ENCODE peak calls at places on chromosome 19, in ten cellular contexts. One of them, this sample, is unnamed.
A peak's percentile ranks its signal among the peaks of the same experiment; 100 is the strongest.

GRCh38 chr19:54480048-54480447 is 7.0 kb upstream of the CDC42EP5 start:
- DNase-seq in NCI-H774: no peak
- DNase-seq in pancreas: no peak
- DNase-seq in fibroblast of mammary gland: no peak
- DNase-seq in effector memory CD8-positive, alpha-beta T cell: no peak
- DNase-seq in thyroid gland: no peak
- DNase-seq in BJ: no peak
- DNase-seq in C1 segment of cervical spinal cord: no peak
- DNase-seq in cardiac fibroblast: no peak
- DNase-seq in lung microvascular endothelial cell: no peak
- DNase-seq in this sample: no peak

GRCh38 chr19:55494172-55494761 is 6.0 kb downstream of the SSC5D start:
- DNase-seq in NCI-H774: no peak
- DNase-seq in pancreas: no peak
- DNase-seq in fibroblast of mammary gland: peak; percentile 91
- DNase-seq in effector memory CD8-positive, alpha-beta T cell: no peak
- DNase-seq in thyroid gland: no peak
- DNase-seq in BJ: no peak
- DNase-seq in C1 segment of cervical spinal cord: no peak
- DNase-seq in cardiac fibroblast: peak; percentile 94
- DNase-seq in lung microvascular endothelial cell: peak; percentile 65
- DNase-seq in this sample: no peak

GRCh38 chr19:8161135-8161646 is 11.8 kb upstream of the FBN3 start:
- DNase-seq in NCI-H774: peak; percentile 89
- DNase-seq in pancreas: peak; percentile 58
- DNase-seq in fibroblast of mammary gland: peak; percentile 49
- DNase-seq in effector memory CD8-positive, alpha-beta T cell: no peak
- DNase-seq in thyroid gland: no peak
- DNase-seq in BJ: no peak
- DNase-seq in C1 segment of cervical spinal cord: peak; percentile 9
- DNase-seq in cardiac fibroblast: peak; percentile 26
- DNase-seq in lung microvascular endothelial cell: no peak
- DNase-seq in this sample: no peak

GRCh38 chr19:44002212-44002565 is 568 bp upstream of the ZNF230 start:
- DNase-seq in NCI-H774: no peak
- DNase-seq in pancreas: no peak
- DNase-seq in fibroblast of mammary gland: no peak
- DNase-seq in effector memory CD8-positive, alpha-beta T cell: no peak
- DNase-seq in thyroid gland: no peak
- DNase-seq in BJ: no peak
- DNase-seq in C1 segment of cervical spinal cord: no peak
- DNase-seq in cardiac fibroblast: peak; percentile 5
- DNase-seq in lung microvascular endothelial cell: no peak
- DNase-seq in this sample: no peak

GRCh38 chr19:43476606-43477005 is 11.2 kb upstream of the LYPD3 start:
- DNase-seq in NCI-H774: no peak
- DNase-seq in pancreas: no peak
- DNase-seq in fibroblast of mammary gland: peak; percentile 71
- DNase-seq in effector memory CD8-positive, alpha-beta T cell: no peak
- DNase-seq in thyroid gland: no peak
- DNase-seq in BJ: peak; percentile 79
- DNase-seq in C1 segment of cervical spinal cord: no peak
- DNase-seq in cardiac fibroblast: peak; percentile 87
- DNase-seq in lung microvascular endothelial cell: peak; percentile 63
- DNase-seq in this sample: no peak

GRCh38 chr19:42634409-42635232 is 39.9 kb upstream of the CEACAM8 start:
- DNase-seq in NCI-H774: no peak
- DNase-seq in pancreas: peak; percentile 35
- DNase-seq in fibroblast of mammary gland: peak; percentile 35
- DNase-seq in effector memory CD8-positive, alpha-beta T cell: peak; percentile 14
- DNase-seq in thyroid gland: peak; percentile 30
- DNase-seq in BJ: no peak
- DNase-seq in C1 segment of cervical spinal cord: no peak
- DNase-seq in cardiac fibroblast: peak; percentile 25
- DNase-seq in lung microvascular endothelial cell: peak; percentile 58
- DNase-seq in this sample: no peak

GRCh38 chr19:41997121-41997850 is 3.3 kb upstream of the ATP1A3 start:
- DNase-seq in NCI-H774: no peak
- DNase-seq in pancreas: peak; percentile 21
- DNase-seq in fibroblast of mammary gland: peak; percentile 22
- DNase-seq in effector memory CD8-positive, alpha-beta T cell: peak; percentile 46
- DNase-seq in thyroid gland: peak; percentile 56
- DNase-seq in BJ: no peak
- DNase-seq in C1 segment of cervical spinal cord: peak; percentile 7
- DNase-seq in cardiac fibroblast: peak; percentile 35
- DNase-seq in lung microvascular endothelial cell: peak; percentile 38
- DNase-seq in this sample: no peak

GRCh38 chr19:38949580-38950367 is 19.0 kb downstream of the MRPS12 start:
- DNase-seq in NCI-H774: no peak
- DNase-seq in pancreas: peak; percentile 83
- DNase-seq in fibroblast of mammary gland: peak; percentile 78
- DNase-seq in effector memory CD8-positive, alpha-beta T cell: peak; percentile 46
- DNase-seq in thyroid gland: peak; percentile 60
- DNase-seq in BJ: no peak
- DNase-seq in C1 segment of cervical spinal cord: peak; percentile 72
- DNase-seq in cardiac fibroblast: peak; percentile 82
- DNase-seq in lung microvascular endothelial cell: peak; percentile 77
- DNase-seq in this sample: no peak

GRCh38 chr19:54142166-54142780 is 4.7 kb downstream of the CNOT3 start:
- DNase-seq in NCI-H774: no peak
- DNase-seq in pancreas: no peak
- DNase-seq in fibroblast of mammary gland: no peak
- DNase-seq in effector memory CD8-positive, alpha-beta T cell: no peak
- DNase-seq in thyroid gland: peak; percentile 55
- DNase-seq in BJ: no peak
- DNase-seq in C1 segment of cervical spinal cord: no peak
- DNase-seq in cardiac fibroblast: no peak
- DNase-seq in lung microvascular endothelial cell: no peak
- DNase-seq in this sample: no peak

GRCh38 chr19:632228-633067 is 889 bp downstream of the POLRMT start:
- DNase-seq in NCI-H774: no peak
- DNase-seq in pancreas: no peak
- DNase-seq in fibroblast of mammary gland: peak; percentile 51
- DNase-seq in effector memory CD8-positive, alpha-beta T cell: no peak
- DNase-seq in thyroid gland: no peak
- DNase-seq in BJ: no peak
- DNase-seq in C1 segment of cervical spinal cord: no peak
- DNase-seq in cardiac fibroblast: peak; percentile 67
- DNase-seq in lung microvascular endothelial cell: peak; percentile 22
- DNase-seq in this sample: no peak

GRCh38 chr19:50380137-50380536 is 3.9 kb downstream of the NR1H2 start:
- DNase-seq in NCI-H774: no peak
- DNase-seq in pancreas: no peak
- DNase-seq in fibroblast of mammary gland: peak; percentile 37
- DNase-seq in effector memory CD8-positive, alpha-beta T cell: no peak
- DNase-seq in thyroid gland: no peak
- DNase-seq in BJ: no peak
- DNase-seq in C1 segment of cervical spinal cord: no peak
- DNase-seq in cardiac fibroblast: peak; percentile 30
- DNase-seq in lung microvascular endothelial cell: no peak
- DNase-seq in this sample: no peak

GRCh38 chr19:12847159-12848139 is 9.1 kb downstream of the MAST1 start:
- DNase-seq in NCI-H774: peak; percentile 19
- DNase-seq in pancreas: peak; percentile 77
- DNase-seq in fibroblast of mammary gland: peak; percentile 82
- DNase-seq in effector memory CD8-positive, alpha-beta T cell: peak; percentile 83
- DNase-seq in thyroid gland: peak; percentile 87
- DNase-seq in BJ: peak; percentile 16
- DNase-seq in C1 segment of cervical spinal cord: peak; percentile 80
- DNase-seq in cardiac fibroblast: peak; percentile 80
- DNase-seq in lung microvascular endothelial cell: peak; percentile 73
- DNase-seq in this sample: peak; percentile 58

GRCh38 chr19:56764296-56764695 is 76.2 kb downstream of the PEG3 start:
- DNase-seq in NCI-H774: no peak
- DNase-seq in pancreas: no peak
- DNase-seq in fibroblast of mammary gland: no peak
- DNase-seq in effector memory CD8-positive, alpha-beta T cell: no peak
- DNase-seq in thyroid gland: no peak
- DNase-seq in BJ: no peak
- DNase-seq in C1 segment of cervical spinal cord: no peak
- DNase-seq in cardiac fibroblast: no peak
- DNase-seq in lung microvascular endothelial cell: no peak
- DNase-seq in this sample: no peak

GRCh38 chr19:42846597-42846996 is 32.9 kb downstream of the PSG1 start:
- DNase-seq in NCI-H774: no peak
- DNase-seq in pancreas: no peak
- DNase-seq in fibroblast of mammary gland: peak; percentile 12
- DNase-seq in effector memory CD8-positive, alpha-beta T cell: no peak
- DNase-seq in thyroid gland: no peak
- DNase-seq in BJ: peak; percentile 24
- DNase-seq in C1 segment of cervical spinal cord: no peak
- DNase-seq in cardiac fibroblast: no peak
- DNase-seq in lung microvascular endothelial cell: no peak
- DNase-seq in this sample: no peak

GRCh38 chr19:49333426-49334288 is 1.5 kb upstream of the CD37 start:
- DNase-seq in NCI-H774: no peak
- DNase-seq in pancreas: no peak
- DNase-seq in fibroblast of mammary gland: peak; percentile 40
- DNase-seq in effector memory CD8-positive, alpha-beta T cell: peak; percentile 59
- DNase-seq in thyroid gland: no peak
- DNase-seq in BJ: no peak
- DNase-seq in C1 segment of cervical spinal cord: peak; percentile 7
- DNase-seq in cardiac fibroblast: no peak
- DNase-seq in lung microvascular endothelial cell: peak; percentile 29
- DNase-seq in this sample: no peak

GRCh38 chr19:5557691-5558090 is 10.1 kb downstream of the TINCR start:
- DNase-seq in NCI-H774: no peak
- DNase-seq in pancreas: no peak
- DNase-seq in fibroblast of mammary gland: no peak
- DNase-seq in effector memory CD8-positive, alpha-beta T cell: no peak
- DNase-seq in thyroid gland: no peak
- DNase-seq in BJ: no peak
- DNase-seq in C1 segment of cervical spinal cord: no peak
- DNase-seq in cardiac fibroblast: no peak
- DNase-seq in lung microvascular endothelial cell: no peak
- DNase-seq in this sample: no peak

GRCh38 chr19:18274303-18274775 is at the start of gene IQCN:
- DNase-seq in NCI-H774: no peak
- DNase-seq in pancreas: peak; percentile 52
- DNase-seq in fibroblast of mammary gland: no peak
- DNase-seq in effector memory CD8-positive, alpha-beta T cell: peak; percentile 41
- DNase-seq in thyroid gland: no peak
- DNase-seq in BJ: no peak
- DNase-seq in C1 segment of cervical spinal cord: no peak
- DNase-seq in cardiac fibroblast: peak; percentile 68
- DNase-seq in lung microvascular endothelial cell: peak; percentile 28
- DNase-seq in this sample: no peak

GRCh38 chr19:49564616-49565045 is 15.7 kb downstream of the NOSIP start:
- DNase-seq in NCI-H774: no peak
- DNase-seq in pancreas: no peak
- DNase-seq in fibroblast of mammary gland: no peak
- DNase-seq in effector memory CD8-positive, alpha-beta T cell: no peak
- DNase-seq in thyroid gland: no peak
- DNase-seq in BJ: no peak
- DNase-seq in C1 segment of cervical spinal cord: no peak
- DNase-seq in cardiac fibroblast: no peak
- DNase-seq in lung microvascular endothelial cell: no peak
- DNase-seq in this sample: no peak

GRCh38 chr19:46911456-46911855 is 50.7 kb downstream of the ARHGAP35 start:
- DNase-seq in NCI-H774: no peak
- DNase-seq in pancreas: no peak
- DNase-seq in fibroblast of mammary gland: no peak
- DNase-seq in effector memory CD8-positive, alpha-beta T cell: no peak
- DNase-seq in thyroid gland: no peak
- DNase-seq in BJ: no peak
- DNase-seq in C1 segment of cervical spinal cord: no peak
- DNase-seq in cardiac fibroblast: no peak
- DNase-seq in lung microvascular endothelial cell: no peak
- DNase-seq in this sample: no peak

GRCh38 chr19:6887326-6887725 is at the start of gene ADGRE1:
- DNase-seq in NCI-H774: no peak
- DNase-seq in pancreas: no peak
- DNase-seq in fibroblast of mammary gland: no peak
- DNase-seq in effector memory CD8-positive, alpha-beta T cell: no peak
- DNase-seq in thyroid gland: no peak
- DNase-seq in BJ: no peak
- DNase-seq in C1 segment of cervical spinal cord: no peak
- DNase-seq in cardiac fibroblast: no peak
- DNase-seq in lung microvascular endothelial cell: no peak
- DNase-seq in this sample: no peak

GRCh38 chr19:11164879-11165406 is 9.4 kb upstream of the SPC24 start:
- DNase-seq in NCI-H774: no peak
- DNase-seq in pancreas: no peak
- DNase-seq in fibroblast of mammary gland: peak; percentile 92
- DNase-seq in effector memory CD8-positive, alpha-beta T cell: no peak
- DNase-seq in thyroid gland: peak; percentile 30
- DNase-seq in BJ: peak; percentile 78
- DNase-seq in C1 segment of cervical spinal cord: peak; percentile 53
- DNase-seq in cardiac fibroblast: peak; percentile 99
- DNase-seq in lung microvascular endothelial cell: peak; percentile 50
- DNase-seq in this sample: no peak

GRCh38 chr19:1968279-1969175 is 27.6 kb downstream of the CSNK1G2 start:
- DNase-seq in NCI-H774: no peak
- DNase-seq in pancreas: no peak
- DNase-seq in fibroblast of mammary gland: no peak
- DNase-seq in effector memory CD8-positive, alpha-beta T cell: no peak
- DNase-seq in thyroid gland: no peak
- DNase-seq in BJ: no peak
- DNase-seq in C1 segment of cervical spinal cord: no peak
- DNase-seq in cardiac fibroblast: no peak
- DNase-seq in lung microvascular endothelial cell: no peak
- DNase-seq in this sample: no peak

GRCh38 chr19:52453324-52454094 is at the start of gene ZNF578:
- DNase-seq in NCI-H774: no peak
- DNase-seq in pancreas: peak; percentile 65
- DNase-seq in fibroblast of mammary gland: peak; percentile 86
- DNase-seq in effector memory CD8-positive, alpha-beta T cell: peak; percentile 33
- DNase-seq in thyroid gland: peak; percentile 85
- DNase-seq in BJ: peak; percentile 23
- DNase-seq in C1 segment of cervical spinal cord: peak; percentile 72
- DNase-seq in cardiac fibroblast: peak; percentile 89
- DNase-seq in lung microvascular endothelial cell: peak; percentile 87
- DNase-seq in this sample: no peak

GRCh38 chr19:21668072-21668471 is 99.3 kb downstream of the ZNF100 start:
- DNase-seq in NCI-H774: no peak
- DNase-seq in pancreas: no peak
- DNase-seq in fibroblast of mammary gland: no peak
- DNase-seq in effector memory CD8-positive, alpha-beta T cell: no peak
- DNase-seq in thyroid gland: no peak
- DNase-seq in BJ: no peak
- DNase-seq in C1 segment of cervical spinal cord: no peak
- DNase-seq in cardiac fibroblast: no peak
- DNase-seq in lung microvascular endothelial cell: no peak
- DNase-seq in this sample: no peak

GRCh38 chr19:15180451-15181390 is 20.1 kb downstream of the NOTCH3 start:
- DNase-seq in NCI-H774: peak; percentile 69
- DNase-seq in pancreas: peak; percentile 65
- DNase-seq in fibroblast of mammary gland: no peak
- DNase-seq in effector memory CD8-positive, alpha-beta T cell: no peak
- DNase-seq in thyroid gland: no peak
- DNase-seq in BJ: no peak
- DNase-seq in C1 segment of cervical spinal cord: no peak
- DNase-seq in cardiac fibroblast: no peak
- DNase-seq in lung microvascular endothelial cell: no peak
- DNase-seq in this sample: no peak

GRCh38 chr19:52188822-52189744 is 769 bp upstream of the PPP2R1A start:
- DNase-seq in NCI-H774: peak; percentile 59
- DNase-seq in pancreas: no peak
- DNase-seq in fibroblast of mammary gland: no peak
- DNase-seq in effector memory CD8-positive, alpha-beta T cell: no peak
- DNase-seq in thyroid gland: peak; percentile 100
- DNase-seq in BJ: no peak
- DNase-seq in C1 segment of cervical spinal cord: peak; percentile 78
- DNase-seq in cardiac fibroblast: no peak
- DNase-seq in lung microvascular endothelial cell: peak; percentile 76
- DNase-seq in this sample: no peak

This sample was measured in COR-L47.